ENCODE peak calls at places on chromosomes 2 and 18, in seven cellular contexts. Q, L, G, H, W, I and V are unnamed samples. For H3K4me1, the result is how much of the 10 kb centered on the place peaks cover.

GRCh38 chr2:240503848-240504247 is 53.9 kb downstream of the ANKMY1 start:
- DNase-seq in I (no peak), W (no peak), H (no peak), Q (no peak), G (peak), L (no peak), V (no peak)

GRCh38 chr2:220192994-220193753 is 565.7 kb downstream of the SLC4A3 start:
- DNase-seq in L (no peak), H (peak), Q (no peak), W (no peak), G (no peak), I (no peak), V (peak)

GRCh38 chr2:205972113-205972512 is 113.9 kb downstream of the INO80D start:
- DNase-seq in H (no peak), Q (no peak), G (no peak), L (no peak), W (peak), I (no peak), V (no peak)

GRCh38 chr18:57175550-57175949 is 28.7 kb downstream of the BOD1L2 start:
- DNase-seq in I (no peak), H (no peak), G (no peak), L (no peak), Q (no peak), W (no peak), V (no peak)

GRCh38 chr2:68643011-68643873 is at the start of gene PROKR1:
- DNase-seq in L (no peak), Q (peak), I (peak), G (peak), H (peak), W (peak), V (no peak)

GRCh38 chr2:27627963-27628766 is 647 bp downstream of the CCDC121 start:
- DNase-seq in Q (peak), W (peak), I (no peak), L (no peak), H (peak), G (no peak), V (peak)

GRCh38 chr2:111226797-111227700 is 106.3 kb downstream of the BCL2L11 start:
- DNase-seq in G (no peak), W (no peak), H (no peak), L (no peak), Q (no peak), I (no peak), V (no peak)

GRCh38 chr2:189899101-189899500 is 114.9 kb downstream of the PMS1 start:
- DNase-seq in I (no peak), H (no peak), Q (no peak), L (no peak), W (no peak), G (no peak), V (no peak)

GRCh38 chr2:169877406-169877805 is 50.2 kb downstream of the UBR3 start:
- DNase-seq in G (no peak), L (no peak), I (no peak), W (no peak), Q (no peak), H (peak), V (no peak)

GRCh38 chr2:153477641-153478288 is 797 bp downstream of the RPRM start:
- DNase-seq in W (no peak), H (no peak), I (peak), G (no peak), Q (peak), L (no peak), V (no peak)
- H3K4me3 ChIP-seq in W (no peak), H (peak), I (peak), G (peak), Q (peak), L (no peak), V (no peak)

DNA sequence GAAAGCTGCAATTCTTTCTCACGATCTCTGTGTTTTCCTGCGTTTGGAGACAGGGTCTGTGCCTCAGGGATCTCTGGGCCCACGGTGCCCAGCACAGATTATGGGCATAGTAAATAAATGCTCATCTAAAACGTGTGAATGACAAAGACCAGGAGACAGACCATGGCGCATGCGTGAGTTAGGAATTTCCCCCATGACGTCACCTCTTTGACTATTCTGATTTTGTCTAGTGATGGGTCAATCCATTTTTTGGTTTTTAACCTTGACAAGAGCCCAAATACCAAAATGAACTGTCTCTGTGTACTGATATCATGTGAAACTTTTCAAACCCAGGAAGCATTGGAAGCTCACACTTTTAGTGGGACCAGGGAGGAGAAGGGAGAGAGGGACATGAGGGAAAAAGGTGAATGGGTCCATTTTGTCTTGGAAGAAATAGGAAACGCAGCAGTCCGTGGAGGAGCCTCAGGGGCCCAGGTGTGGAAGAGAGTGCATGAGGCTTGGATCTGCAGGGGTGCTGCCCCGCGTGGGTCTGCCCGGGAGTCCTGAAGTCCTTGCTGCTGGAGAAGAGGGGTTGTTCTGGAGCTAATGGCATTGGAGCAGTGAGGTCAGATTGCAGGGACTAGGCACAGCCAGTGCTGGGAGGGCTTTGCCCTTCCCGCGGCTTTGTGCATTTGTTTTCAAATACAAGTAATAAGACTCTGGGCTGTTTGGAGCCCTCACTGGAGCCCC is 172.2 kb downstream of the ASB1 start:
- DNase-seq in I (no peak), L (no peak), W (no peak), Q (no peak), G (no peak), H (no peak), V (no peak)
- H3K4me1 ChIP-seq in I (under half), L (under half), W (under half), Q (under half), G (under half), H (under half), V (under half)

GRCh38 chr2:45008296-45009129 is 739 bp downstream of the SIX2 start:
- DNase-seq in H (no peak), I (no peak), L (no peak), Q (peak), W (no peak), G (no peak), V (no peak)
- H3K4me3 ChIP-seq in H (no peak), I (peak), L (peak), Q (peak), W (peak), G (peak), V (peak)

DNA sequence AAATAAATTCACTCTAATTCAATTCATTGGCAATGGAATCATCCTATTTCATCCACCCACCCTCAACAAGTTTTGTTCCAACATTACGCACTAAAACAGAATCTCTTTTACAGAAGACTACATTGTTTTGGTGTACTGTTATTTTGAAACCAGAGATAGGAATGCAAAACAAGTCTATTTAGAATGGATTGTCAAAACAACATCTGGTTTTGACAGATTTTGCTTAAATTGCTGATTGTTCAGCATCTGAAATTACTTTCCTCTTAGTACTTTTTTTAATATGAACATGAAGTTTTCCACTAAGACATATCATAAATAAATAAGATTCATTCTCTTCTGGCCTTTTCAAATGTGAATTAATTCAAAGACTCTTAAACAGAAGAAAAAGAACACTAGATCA is 323.9 kb upstream of the TFPI start:
- DNase-seq in I (no peak), G (no peak), W (no peak), L (no peak), Q (no peak), H (no peak), V (no peak)
- H3K4me1 ChIP-seq in I (under half), G (under half), W (under half), L (under half), Q (under half), H (under half), V (under half)

DNA sequence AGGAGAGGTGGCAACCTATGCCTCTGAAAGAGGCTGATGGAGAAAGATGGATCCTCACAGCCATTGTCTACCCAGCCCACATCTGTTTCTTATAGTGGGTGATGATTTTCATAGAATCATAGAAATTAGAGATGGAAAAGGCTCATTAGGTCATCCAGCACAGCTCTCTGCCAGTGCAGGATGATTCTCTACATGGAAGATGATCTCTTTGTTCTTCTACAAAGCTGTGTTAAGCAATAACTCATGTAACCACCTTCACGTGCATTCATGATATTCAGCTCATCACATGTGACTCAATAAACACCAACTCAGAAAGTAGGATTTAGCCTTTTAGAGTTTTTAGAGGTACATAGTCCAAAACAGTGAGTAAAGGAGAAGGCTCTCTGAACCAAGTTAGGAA is 539.4 kb upstream of the ID2 start:
- DNase-seq in Q (no peak), L (no peak), I (no peak), W (no peak), H (no peak), G (no peak), V (no peak)
- H3K4me3 ChIP-seq in Q (no peak), L (no peak), I (no peak), W (no peak), H (no peak), G (no peak), V (no peak)

GRCh38 chr18:49072524-49072934 is 121.8 kb upstream of the SMAD7 start:
- DNase-seq in H (no peak), W (peak), I (peak), L (no peak), G (no peak), Q (no peak), V (no peak)
- H3K4me1 ChIP-seq in H (under half), W (under half), I (under half), L (under half), G (under half), Q (under half), V (under half)